ENCODE peak calls at places on chromosomes 2 and 18, in seven cellular contexts. B is stomach, K is astrocyte, V is body of pancreas, L is cardiac fibroblast, P is IMR-90, H is dorsolateral prefrontal cortex. E is an unnamed sample.

GRCh38 chr2:37091873-37092272 is 7.6 kb downstream of the GPATCH11 start:
- DNase-seq in B (no peak), K (no peak), V (no peak), L (no peak), P (no peak), H (no peak), E (no peak)

GRCh38 chr2:20490300-20491181 is 43.7 kb downstream of the RHOB start:
- DNase-seq in B (no peak), K (peak), V (peak), L (peak), P (peak), H (no peak), E (no peak)

GRCh38 chr2:44772670-44773378 is 168.7 kb upstream of the SIX3 start:
- DNase-seq in B (no peak), K (no peak), V (no peak), L (no peak), P (no peak), H (no peak), E (no peak)

GRCh38 chr2:128446049-128446811 is 127.6 kb upstream of the HS6ST1 start:
- DNase-seq in B (peak), K (no peak), V (peak), L (no peak), P (no peak), H (peak), E (no peak)

GRCh38 chr2:122960727-122961641 is 1064.1 kb upstream of the CNTNAP5 start:
- DNase-seq in B (no peak), K (peak), V (no peak), L (peak), P (no peak), H (no peak), E (peak)

GRCh38 chr18:52254367-52254766 is 85.6 kb upstream of the DCC start:
- DNase-seq in B (no peak), K (no peak), V (no peak), L (no peak), P (no peak), H (no peak), E (no peak)

GRCh38 chr2:9060819-9061218 is 57.3 kb upstream of the MBOAT2 start:
- DNase-seq in B (no peak), K (peak), V (no peak), L (peak), P (no peak), H (no peak), E (no peak)

GRCh38 chr18:36658611-36659010 is 170.2 kb downstream of the TPGS2 start:
- DNase-seq in B (no peak), K (no peak), V (no peak), L (no peak), P (no peak), H (no peak), E (no peak)

GRCh38 chr2:71884303-71885042 is 263.2 kb downstream of the CYP26B1 start:
- DNase-seq in B (no peak), K (peak), V (peak), L (peak), P (peak), H (no peak), E (peak)

GRCh38 chr2:235499306-235499812 is 5.5 kb downstream of the AGAP1 start:
- DNase-seq in B (no peak), K (no peak), V (no peak), L (no peak), P (no peak), H (no peak), E (no peak)

GRCh38 chr2:167293172-167293781 is 405.0 kb downstream of the XIRP2 start:
- DNase-seq in B (no peak), K (peak), V (peak), L (peak), P (peak), H (peak), E (peak)
- H3K4me3 ChIP-seq in B (peak), K (peak), V (no peak), L (peak), P (peak), H (peak), E (peak)

DNA sequence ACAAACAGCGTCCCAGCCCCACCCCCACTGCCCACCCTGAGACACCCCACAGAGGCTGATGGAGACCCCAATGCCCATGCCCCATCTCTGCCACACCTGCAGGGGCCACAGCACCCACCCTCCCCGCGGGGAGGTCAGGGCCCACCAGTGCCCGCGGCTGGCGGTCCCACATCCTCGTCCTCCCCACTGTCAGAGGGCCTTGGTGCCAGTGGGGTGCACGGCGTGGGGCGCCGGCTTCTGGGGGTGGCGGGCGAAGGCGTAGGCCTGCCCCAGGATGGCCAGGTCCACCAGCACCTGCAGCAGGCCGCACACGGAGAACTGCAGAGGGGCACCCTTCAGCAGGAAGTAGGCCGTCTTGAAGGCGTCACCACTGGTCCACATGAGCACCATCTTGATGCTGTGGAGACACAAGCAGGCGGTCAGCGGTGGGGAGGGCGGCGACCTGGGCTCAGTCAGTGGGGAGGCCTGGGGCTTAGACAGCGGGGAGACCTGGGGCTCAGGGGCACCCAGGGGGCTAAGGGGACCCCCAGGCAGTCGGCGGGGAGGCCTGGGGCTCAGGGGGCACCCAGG is 47.6 kb downstream of the SLC66A2 start:
- DNase-seq in B (no peak), K (no peak), V (no peak), L (no peak), P (no peak), H (no peak), E (no peak)
- TF ChIP-seq CTCF in B (no peak), K (no peak), V (no peak), L (no peak), P (no peak), H (no peak), E (no peak)

GRCh38 chr2:38095655-38095995 is 19.7 kb upstream of the CYP1B1 start:
- DNase-seq in B (no peak), K (no peak), V (no peak), L (no peak), P (no peak), H (no peak), E (no peak)
- H3K4me3 ChIP-seq in B (no peak), K (no peak), V (no peak), L (no peak), P (no peak), H (no peak), E (no peak)

DNA sequence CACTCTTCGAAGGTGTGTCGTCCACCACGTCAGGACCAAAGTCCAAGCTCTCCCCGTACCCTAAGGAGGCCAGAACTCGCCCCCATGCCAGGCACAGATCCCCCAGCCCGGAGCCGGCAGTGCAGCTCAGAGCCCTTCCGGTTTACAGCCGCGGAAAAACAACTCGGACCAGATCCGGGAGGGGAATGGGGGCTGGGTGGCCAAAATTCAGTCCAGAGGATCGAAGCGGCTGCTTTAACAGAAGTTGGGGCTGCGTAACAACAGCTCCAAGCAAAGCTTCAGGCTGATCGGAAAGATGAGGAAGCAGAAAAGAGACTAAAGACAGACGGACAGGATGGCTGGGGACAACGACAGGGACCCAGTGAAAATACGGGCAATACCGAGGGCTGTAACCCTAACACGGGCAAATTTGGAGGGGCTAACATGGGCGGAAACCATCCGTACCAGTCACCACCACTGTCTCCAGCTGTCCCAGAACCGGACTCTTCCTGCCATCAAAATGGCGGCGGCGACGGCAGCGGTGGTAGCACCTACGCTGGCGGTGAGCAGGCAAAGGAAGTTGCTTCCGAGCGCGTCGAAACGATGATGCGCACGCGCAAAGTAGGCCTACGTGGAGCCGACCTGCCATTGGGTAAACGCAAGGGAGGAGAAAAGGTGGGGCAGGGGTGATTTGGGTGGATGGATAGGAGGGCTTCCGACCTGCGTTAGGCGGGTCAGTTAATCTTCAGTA is at the start of gene MMADHC:
- DNase-seq in B (peak), K (peak), V (peak), L (peak), P (peak), H (peak), E (peak)
- TF ChIP-seq CTCF in B (no peak), K (no peak), V (peak), L (no peak), P (no peak), H (peak), E (no peak)

DNA sequence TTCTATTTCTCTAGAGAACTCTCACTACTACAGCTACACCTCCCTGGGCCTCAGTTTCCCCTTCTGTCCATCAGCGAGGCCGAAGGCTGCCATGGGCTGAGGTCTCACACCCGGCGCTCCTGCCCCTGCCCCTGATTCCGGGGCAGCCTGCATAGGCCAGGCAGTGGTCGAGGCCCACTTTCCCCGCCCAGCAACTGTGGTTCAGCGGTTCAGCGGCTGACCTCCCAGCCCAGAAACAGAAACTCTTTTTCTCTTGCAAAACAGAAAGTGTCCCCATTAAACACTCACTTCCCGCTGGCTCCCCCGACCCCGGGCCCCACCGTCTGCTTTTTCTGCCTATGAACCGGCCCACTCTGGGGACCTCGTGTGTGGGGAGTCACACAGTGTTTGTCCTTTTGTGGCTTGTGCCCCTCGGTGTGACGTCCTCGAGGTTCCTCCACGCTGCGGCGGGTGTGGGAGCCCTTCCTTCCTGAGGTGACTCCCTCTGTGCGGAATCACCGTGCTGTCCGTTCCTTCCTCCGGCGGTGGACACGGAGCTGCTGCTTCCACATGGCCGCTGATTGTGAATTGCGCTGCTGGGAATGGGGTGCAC is 16.0 kb downstream of the PDCD1 start:
- DNase-seq in B (peak), K (no peak), V (peak), L (no peak), P (no peak), H (no peak), E (no peak)
- H3K4me3 ChIP-seq in B (peak), K (no peak), V (no peak), L (no peak), P (no peak), H (no peak), E (no peak)

GRCh38 chr2:185891804-185892411 is 153.3 kb downstream of the FSIP2 start:
- DNase-seq in B (no peak), K (no peak), V (no peak), L (no peak), P (no peak), H (no peak), E (no peak)
- TF ChIP-seq CTCF in B (no peak), K (no peak), V (no peak), L (no peak), P (no peak), H (no peak), E (no peak)

DNA sequence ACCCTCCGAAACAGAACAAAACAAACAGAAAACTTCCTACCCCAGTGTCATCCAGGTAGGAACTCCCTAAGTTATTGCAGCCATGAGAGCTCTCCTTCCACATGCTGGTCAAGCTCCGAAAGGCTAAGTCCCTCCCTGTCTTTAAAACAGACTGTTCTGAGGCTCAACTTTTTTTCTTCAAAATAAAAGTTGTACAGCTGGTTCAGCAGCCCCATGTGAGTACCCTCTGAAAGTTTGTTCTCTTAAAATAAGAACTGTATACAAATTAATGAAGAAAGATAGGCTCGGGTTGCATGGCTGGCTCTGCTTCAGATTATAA is at the start of gene PDE1A:
- DNase-seq in B (no peak), K (no peak), V (no peak), L (peak), P (no peak), H (no peak), E (no peak)
- H3K4me3 ChIP-seq in B (peak), K (no peak), V (no peak), L (peak), P (peak), H (peak), E (peak)

E was measured in foreskin fibroblast.